ENCODE peak calls at places on chromosomes 3 and 15, in six cellular contexts. G is cardiac fibroblast, I is BJ, O is tibial artery, Z is PC-9, B is thoracic aorta. M is an unnamed sample.

GRCh38 chr15:100083572-100083971 is 258.2 kb downstream of the ADAMTS17 start:
- DNase-seq in Z (no peak), B (peak; percentile 25), O (peak; percentile 84), G (no peak), I (no peak), M (no peak)

GRCh38 chr3:14602006-14602803 is 49.4 kb upstream of the CCDC174 start:
- DNase-seq in Z (no peak), G (no peak), O (peak; percentile 60), B (no peak), I (no peak), M (no peak)

GRCh38 chr3:15324335-15324734 is 8.1 kb downstream of the SH3BP5 start:
- DNase-seq in Z (no peak), B (no peak), O (no peak), G (peak; percentile 73), I (no peak), M (no peak)

GRCh38 chr3:102156426-102156825 is 278.4 kb upstream of the ZPLD1 start:
- DNase-seq in B (no peak), G (peak; percentile 91), O (no peak), I (peak; percentile 74), Z (peak; percentile 85), M (no peak)

GRCh38 chr3:20673866-20674265 is 487.9 kb upstream of the SGO1 start:
- DNase-seq in B (no peak), G (no peak), Z (no peak), I (no peak), O (no peak), M (no peak)

GRCh38 chr3:161291191-161291901 is 70.2 kb downstream of the NMD3 start:
- DNase-seq in I (no peak), Z (peak; percentile 79), B (no peak), G (no peak), O (no peak), M (no peak)

GRCh38 chr15:99441427-99441766 is 124.4 kb upstream of the MEF2A start:
- DNase-seq in G (no peak), B (no peak), I (no peak), Z (no peak), O (no peak), M (no peak)

GRCh38 chr15:64354683-64355558 is 1.1 kb downstream of the CSNK1G1 start:
- DNase-seq in Z (no peak), G (peak; percentile 10), O (no peak), B (no peak), I (no peak), M (no peak)

GRCh38 chr15:63023351-63023945 is 19.1 kb upstream of the TPM1 start:
- DNase-seq in I (peak; percentile 82), B (no peak), O (no peak), G (peak; percentile 62), Z (no peak), M (peak; percentile 79)

GRCh38 chr15:43275736-43276562 is 9.2 kb upstream of the TGM5 start:
- DNase-seq in G (no peak), O (no peak), Z (no peak), B (no peak), I (no peak), M (no peak)

GRCh38 chr15:82393671-82394070 is 35.9 kb upstream of the GOLGA6L9 start:
- DNase-seq in Z (no peak), O (no peak), B (no peak), I (no peak), G (no peak), M (peak; percentile 17)

GRCh38 chr3:32950516-32950915 is 928 bp upstream of the CCR4 start:
- DNase-seq in O (no peak), B (no peak), Z (no peak), G (no peak), I (no peak), M (no peak)

GRCh38 chr3:177601120-177601519 is 403.8 kb upstream of the TBL1XR1 start:
- DNase-seq in I (no peak), O (no peak), G (no peak), B (no peak), Z (peak; percentile 73), M (no peak)

GRCh38 chr15:60966746-60967145 is 262.4 kb downstream of the RORA start:
- DNase-seq in Z (no peak), I (no peak), O (no peak), G (no peak), B (no peak), M (no peak)

GRCh38 chr3:173045770-173046382 is 95.2 kb downstream of the SPATA16 start:
- DNase-seq in O (no peak), Z (no peak), I (no peak), B (no peak), G (peak; percentile 32), M (no peak)

GRCh38 chr3:173893066-173893465 is 495.5 kb downstream of the NLGN1 start:
- DNase-seq in Z (no peak), B (no peak), G (no peak), O (no peak), I (peak; percentile 62), M (no peak)

GRCh38 chr3:144429719-144430121 is 458.1 kb downstream of the DIPK2A start:
- DNase-seq in Z (peak; percentile 55), I (peak; percentile 4), O (no peak), B (no peak), G (no peak), M (no peak)

GRCh38 chr3:179348325-179349013 is 960 bp downstream of the MFN1 start:
- DNase-seq in G (peak; percentile 1), O (no peak), B (no peak), Z (peak; percentile 67), I (no peak), M (no peak)

GRCh38 chr3:16808393-16809107 is 76.2 kb upstream of the PLCL2 start:
- DNase-seq in G (peak; percentile 15), B (no peak), Z (no peak), I (no peak), O (no peak), M (no peak)

GRCh38 chr3:179630753-179631451 is 21.9 kb upstream of the USP13 start:
- DNase-seq in G (no peak), Z (no peak), B (no peak), O (no peak), I (no peak), M (no peak)

GRCh38 chr15:45084163-45084562 is 29.8 kb downstream of the DUOX2 start:
- DNase-seq in O (no peak), B (no peak), G (no peak), I (no peak), Z (no peak), M (no peak)

GRCh38 chr3:191330309-191330712 is at the start of gene UTS2B:
- DNase-seq in I (no peak), G (peak; percentile 70), O (no peak), Z (peak; percentile 83), B (no peak), M (no peak)

GRCh38 chr3:187069857-187070516 is 69.3 kb downstream of the RPL39L start:
- DNase-seq in O (no peak), B (no peak), I (no peak), G (no peak), Z (no peak), M (no peak)
- H3K4me3 ChIP-seq in O (no peak overlapping the region), B (no peak overlapping the region), I (no peak overlapping the region), G (no peak overlapping the region), Z (no peak overlapping the region), M (no peak overlapping the region)

GRCh38 chr3:10469406-10470119 is 35.8 kb downstream of the ATP2B2 start:
- DNase-seq in B (no peak), G (no peak), I (no peak), Z (no peak), O (no peak), M (no peak)

GRCh38 chr3:10467204-10467603 is 38.2 kb downstream of the ATP2B2 start:
- DNase-seq in O (no peak), B (no peak), Z (no peak), G (no peak), I (no peak), M (no peak)

GRCh38 chr3:10468611-10469354 is 36.6 kb downstream of the ATP2B2 start:
- DNase-seq in B (no peak), O (no peak), Z (no peak), G (no peak), I (no peak), M (no peak)

GRCh38 chr3:10466186-10466585 is 39.2 kb downstream of the ATP2B2 start:
- DNase-seq in I (no peak), B (no peak), Z (no peak), G (no peak), O (no peak), M (no peak)

DNA sequence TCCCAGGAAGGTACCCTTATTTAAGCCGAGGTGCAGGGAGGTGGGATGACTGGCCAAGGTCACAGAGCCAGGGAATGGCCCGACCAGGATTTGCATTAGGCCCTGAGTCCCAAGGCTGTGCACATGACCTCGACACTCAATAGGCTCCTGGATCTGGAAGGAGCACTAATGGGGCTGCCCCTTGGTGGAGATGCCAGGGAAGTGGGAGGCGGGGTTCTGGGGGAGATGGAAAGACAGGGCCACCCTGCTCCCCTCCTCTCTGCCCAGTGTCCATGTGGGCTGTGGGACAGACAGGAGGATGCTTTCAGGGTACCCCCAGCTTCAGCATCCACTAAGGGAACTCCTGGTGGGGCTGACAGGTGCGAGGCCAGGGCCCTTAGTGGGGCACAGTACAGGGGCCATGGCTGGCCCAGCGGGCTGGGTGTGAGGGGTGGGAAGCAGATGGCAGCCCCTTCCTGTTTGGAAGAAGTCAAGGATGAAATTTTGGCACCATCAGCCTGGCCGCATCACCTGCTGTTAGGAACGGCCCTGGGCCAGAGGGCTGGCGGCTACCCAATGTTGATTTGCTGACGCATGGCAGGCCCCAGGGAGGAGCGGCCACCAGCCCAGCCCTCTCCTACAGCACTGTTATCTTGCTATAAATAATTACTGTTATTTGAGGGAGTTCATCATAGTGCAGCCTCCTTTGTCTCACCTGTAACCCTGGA is 37.3 kb downstream of the ATP2B2 start:
- DNase-seq in G (no peak), O (no peak), B (no peak), Z (no peak), I (no peak), M (no peak)
- TF ChIP-seq CTCF in G (no peak), O (no peak), B (no peak), Z (no peak), I (no peak), M (no peak)

GRCh38 chr3:38117163-38117716 is 19.7 kb downstream of the ACAA1 start:
- DNase-seq in I (no peak), B (no peak), G (no peak), O (peak; percentile 60), Z (no peak), M (no peak)
- H3K4me3 ChIP-seq in I (no peak overlapping the region), B (no peak overlapping the region), G (no peak overlapping the region), O (no peak overlapping the region), Z (no peak overlapping the region), M (no peak overlapping the region)

GRCh38 chr3:47664519-47664918 is 85.9 kb upstream of the CSPG5 start:
- DNase-seq in B (no peak), G (peak; percentile 15), O (no peak), I (no peak), Z (no peak), M (no peak)
- TF ChIP-seq CTCF in B (no peak), G (peak; percentile 35), O (no peak), I (peak; percentile 46), Z (no peak), M (peak; percentile 23)

GRCh38 chr3:30606301-30607031 is at the start of gene TGFBR2:
- DNase-seq in O (peak; percentile 97), B (peak; percentile 89), I (peak; percentile 93), Z (peak; percentile 85), G (peak; percentile 99), M (peak; percentile 86)
- H3K4me3 ChIP-seq in O (peak within 1 kb of the TSS; percentile 94), B (peak within 1 kb of the TSS; percentile 85), I (peak within 1 kb of the TSS; percentile 65), Z (peak within 1 kb of the TSS; percentile 80), G (peak within 1 kb of the TSS; percentile 86), M (peak within 1 kb of the TSS; percentile 85)